ENCODE peak calls at places on chromosomes 1 and 21, in five cellular contexts. H is G401, D is RPMI8226, G is NCI-H2171 treated with DMSO at 0.1 percent for 48 hours, X is fibroblast of lung. E is an unnamed sample.

GRCh38 chr1:24483441-24483840 is 19.2 kb upstream of the RCAN3 start:
- DNase-seq in G (no peak), X (no peak), D (no peak), H (no peak), E (no peak)

GRCh38 chr1:165527673-165528072 is 16.1 kb upstream of the LRRC52 start:
- DNase-seq in X (no peak), G (no peak), H (no peak), D (no peak), E (no peak)

GRCh38 chr1:155267373-155267772 is 5.2 kb upstream of the SCAMP3 start:
- DNase-seq in H (no peak), D (no peak), X (no peak), G (no peak), E (no peak)

GRCh38 chr1:55007626-55008025 is 8.9 kb downstream of the BSND start:
- DNase-seq in H (no peak), X (no peak), G (no peak), D (no peak), E (peak; percentile 44)

GRCh38 chr1:52633291-52633754 is 355 bp downstream of the SHISAL2A start:
- DNase-seq in H (no peak), X (no peak), D (peak; percentile 55), G (no peak), E (no peak)

GRCh38 chr1:91591175-91591968 is 90.7 kb downstream of the CDC7 start:
- DNase-seq in D (peak; percentile 84), H (no peak), G (no peak), X (no peak), E (no peak)

GRCh38 chr1:1371354-1371740 is 3.7 kb downstream of the AURKAIP1 start:
- DNase-seq in H (no peak), X (no peak), D (peak; percentile 51), G (no peak), E (no peak)

GRCh38 chr1:236045771-236046170 is 19.1 kb downstream of the NID1 start:
- DNase-seq in D (no peak), X (no peak), G (no peak), H (peak; percentile 55), E (no peak)

GRCh38 chr1:212618466-212619210 is 10.1 kb downstream of the ATF3 start:
- DNase-seq in X (no peak), D (no peak), H (no peak), G (no peak), E (no peak)

GRCh38 chr1:99467645-99468044 is 178.3 kb upstream of the PALMD start:
- DNase-seq in G (no peak), H (no peak), X (no peak), D (no peak), E (no peak)

GRCh38 chr1:40974945-40975344 is 4.6 kb upstream of the CTPS1 start:
- DNase-seq in G (no peak), D (no peak), H (no peak), X (no peak), E (no peak)

GRCh38 chr1:87115317-87115885 is 201.0 kb downstream of the HS2ST1 start:
- DNase-seq in X (peak; percentile 74), H (no peak), D (no peak), G (peak; percentile 10), E (peak; percentile 78)

GRCh38 chr21:44094832-44095231 is 12.4 kb upstream of the PWP2 start:
- DNase-seq in D (no peak), G (no peak), X (no peak), H (no peak), E (no peak)

GRCh38 chr1:201016211-201016651 is 7.3 kb downstream of the KIF21B start:
- DNase-seq in H (peak; percentile 43), D (no peak), X (peak; percentile 14), G (peak; percentile 90), E (peak; percentile 26)

E was measured in astrocyte of the spinal cord.